ENCODE peak calls at places on chromosome 21, in four cellular contexts. One of them, this sample, is unnamed. For H3K27me3, the result is how much of the 10 kb centered on the place peaks cover.

GRCh38 chr21:18245493-18245967 is 897 bp downstream of the CHODL start:
- DNase-seq in CD4-positive, alpha-beta T cell: no peak
- DNase-seq in left lung: peak
- DNase-seq in right cardiac atrium: peak
- DNase-seq in this sample: no peak

GRCh38 chr21:27301216-27301615 is 334.3 kb upstream of the ADAMTS5 start:
- DNase-seq in CD4-positive, alpha-beta T cell: no peak
- DNase-seq in left lung: no peak
- DNase-seq in right cardiac atrium: no peak
- DNase-seq in this sample: no peak

GRCh38 chr21:25831300-25831699 is 96.5 kb downstream of the GABPA start:
- DNase-seq in CD4-positive, alpha-beta T cell: no peak
- DNase-seq in left lung: no peak
- DNase-seq in right cardiac atrium: no peak
- DNase-seq in this sample: no peak

GRCh38 chr21:27077501-27077900 is 110.6 kb upstream of the ADAMTS5 start:
- DNase-seq in CD4-positive, alpha-beta T cell: no peak
- DNase-seq in left lung: no peak
- DNase-seq in right cardiac atrium: no peak
- DNase-seq in this sample: no peak

GRCh38 chr21:23687154-23687553 is 1920.1 kb downstream of the MRPL39 start:
- DNase-seq in CD4-positive, alpha-beta T cell: no peak
- DNase-seq in left lung: no peak
- DNase-seq in right cardiac atrium: no peak
- DNase-seq in this sample: no peak

GRCh38 chr21:44366586-44367211 is 13.3 kb downstream of the TRPM2 start:
- DNase-seq in CD4-positive, alpha-beta T cell: no peak
- DNase-seq in left lung: peak
- DNase-seq in right cardiac atrium: peak
- DNase-seq in this sample: no peak

GRCh38 chr21:43639470-43640178 is 19.7 kb downstream of the HSF2BP start:
- DNase-seq in CD4-positive, alpha-beta T cell: no peak
- DNase-seq in left lung: no peak
- DNase-seq in right cardiac atrium: no peak
- DNase-seq in this sample: no peak

GRCh38 chr21:27569091-27569490 is 602.2 kb upstream of the ADAMTS5 start:
- DNase-seq in CD4-positive, alpha-beta T cell: no peak
- DNase-seq in left lung: no peak
- DNase-seq in right cardiac atrium: no peak
- DNase-seq in this sample: no peak

GRCh38 chr21:31284797-31285397 is 59.2 kb downstream of the TIAM1 start:
- DNase-seq in CD4-positive, alpha-beta T cell: no peak
- DNase-seq in left lung: no peak
- DNase-seq in right cardiac atrium: no peak
- DNase-seq in this sample: no peak

GRCh38 chr21:40845621-40846020 is 1.3 kb downstream of the DSCAM start:
- DNase-seq in CD4-positive, alpha-beta T cell: no peak
- DNase-seq in left lung: no peak
- DNase-seq in right cardiac atrium: no peak
- DNase-seq in this sample: no peak

GRCh38 chr21:32728455-32729237 is 833 bp upstream of the SYNJ1 start:
- DNase-seq in CD4-positive, alpha-beta T cell: no peak
- DNase-seq in left lung: no peak
- DNase-seq in right cardiac atrium: no peak
- DNase-seq in this sample: no peak
- H3K27ac ChIP-seq in CD4-positive, alpha-beta T cell: peak
- H3K27ac ChIP-seq in left lung: peak
- H3K27ac ChIP-seq in right cardiac atrium: peak
- H3K27ac ChIP-seq in this sample: peak

DNA sequence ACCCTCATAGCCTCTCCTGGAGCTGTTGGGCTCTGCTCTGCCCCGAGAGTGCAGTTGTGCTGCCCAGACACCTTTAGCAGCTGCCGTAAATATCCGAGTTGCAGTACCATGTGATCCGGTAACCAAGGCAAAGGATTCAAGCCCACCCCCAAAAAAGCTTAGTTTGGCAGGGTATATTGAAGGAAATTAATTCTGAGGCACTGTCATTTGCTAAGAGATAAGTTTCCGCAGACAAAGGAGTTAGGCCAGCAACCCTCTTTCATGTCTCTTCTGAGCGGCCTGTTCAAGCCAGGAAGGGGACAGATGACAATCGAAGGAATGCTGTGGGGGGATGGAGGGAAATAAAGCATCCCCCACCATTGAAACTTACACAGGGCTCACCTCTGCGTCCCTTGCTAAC is 43.4 kb upstream of the HMGN1 start:
- DNase-seq in CD4-positive, alpha-beta T cell: no peak
- DNase-seq in left lung: no peak
- DNase-seq in right cardiac atrium: no peak
- DNase-seq in this sample: no peak
- H3K27me3 ChIP-seq in CD4-positive, alpha-beta T cell: under half
- H3K27me3 ChIP-seq in left lung: under half
- H3K27me3 ChIP-seq in right cardiac atrium: under half
- H3K27me3 ChIP-seq in this sample: under half

DNA sequence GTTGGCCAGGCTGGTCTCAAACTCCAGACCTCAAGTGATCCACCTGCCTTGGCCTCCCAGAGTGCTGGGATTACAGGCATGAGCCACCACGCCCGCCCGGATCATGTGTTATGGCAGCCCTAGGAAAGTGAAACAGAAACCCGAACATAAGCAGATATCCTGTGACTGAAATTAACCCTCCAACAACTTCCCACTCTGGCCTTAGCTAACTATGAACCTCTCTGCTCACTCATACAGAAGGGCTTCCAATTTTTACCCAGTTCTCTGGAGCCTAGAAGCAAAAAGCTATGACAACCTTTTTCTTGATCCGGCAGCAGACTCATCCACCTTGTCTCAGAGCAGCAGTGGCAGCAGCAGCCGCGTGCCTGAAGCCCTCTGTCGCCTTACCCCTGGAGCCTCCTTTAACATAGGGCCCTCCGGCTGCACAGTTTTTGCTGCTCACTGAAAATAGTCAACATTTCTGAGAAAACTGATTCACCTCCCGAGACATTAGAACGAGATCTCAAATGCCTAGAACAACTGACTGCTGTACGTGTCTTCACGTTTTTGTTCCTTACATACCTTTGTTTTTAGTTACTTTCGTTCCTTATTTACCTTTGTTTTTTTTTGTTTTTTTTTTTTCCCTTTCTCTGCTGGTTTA is 9.3 kb downstream of the CBR1 start:
- DNase-seq in CD4-positive, alpha-beta T cell: peak
- DNase-seq in left lung: no peak
- DNase-seq in right cardiac atrium: no peak
- DNase-seq in this sample: no peak
- H3K27ac ChIP-seq in CD4-positive, alpha-beta T cell: no peak
- H3K27ac ChIP-seq in left lung: no peak
- H3K27ac ChIP-seq in right cardiac atrium: no peak
- H3K27ac ChIP-seq in this sample: no peak

GRCh38 chr21:29684106-29684505 is 255.7 kb downstream of the GRIK1 start:
- DNase-seq in CD4-positive, alpha-beta T cell: no peak
- DNase-seq in left lung: no peak
- DNase-seq in right cardiac atrium: no peak
- DNase-seq in this sample: no peak
- H3K27me3 ChIP-seq in CD4-positive, alpha-beta T cell: under half
- H3K27me3 ChIP-seq in left lung: under half
- H3K27me3 ChIP-seq in right cardiac atrium: under half
- H3K27me3 ChIP-seq in this sample: under half

GRCh38 chr21:36864974-36865373 is 101.5 kb downstream of the HLCS start:
- DNase-seq in CD4-positive, alpha-beta T cell: no peak
- DNase-seq in left lung: no peak
- DNase-seq in right cardiac atrium: no peak
- DNase-seq in this sample: no peak

GRCh38 chr21:36861595-36861883 is 104.9 kb downstream of the HLCS start:
- DNase-seq in CD4-positive, alpha-beta T cell: no peak
- DNase-seq in left lung: no peak
- DNase-seq in right cardiac atrium: no peak
- DNase-seq in this sample: no peak

GRCh38 chr21:36860736-36861594 is 105.5 kb downstream of the HLCS start:
- DNase-seq in CD4-positive, alpha-beta T cell: no peak
- DNase-seq in left lung: no peak
- DNase-seq in right cardiac atrium: no peak
- DNase-seq in this sample: no peak

GRCh38 chr21:36861924-36862323 is 104.5 kb downstream of the HLCS start:
- DNase-seq in CD4-positive, alpha-beta T cell: no peak
- DNase-seq in left lung: no peak
- DNase-seq in right cardiac atrium: no peak
- DNase-seq in this sample: no peak

DNA sequence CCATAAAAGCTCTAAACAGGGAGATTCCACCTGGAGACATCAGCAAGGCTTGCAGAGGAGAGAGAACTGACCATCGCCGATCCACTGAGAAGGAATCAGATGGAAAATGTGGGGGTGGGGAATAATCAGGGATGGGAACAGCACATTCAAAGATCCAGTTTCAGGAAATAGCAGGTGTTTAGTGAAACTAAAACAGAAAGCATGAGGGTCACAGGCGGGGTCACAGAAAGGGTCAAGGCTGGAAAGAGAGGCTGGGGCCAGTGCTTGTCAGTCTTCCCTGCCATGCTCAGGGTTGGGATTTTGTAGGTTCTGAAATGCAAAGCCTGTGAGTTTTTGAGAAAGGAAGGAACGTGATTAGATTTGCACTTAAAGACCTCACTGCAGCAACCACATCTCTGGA is 103.2 kb downstream of the HLCS start:
- DNase-seq in CD4-positive, alpha-beta T cell: no peak
- DNase-seq in left lung: no peak
- DNase-seq in right cardiac atrium: no peak
- DNase-seq in this sample: no peak
- H3K27ac ChIP-seq in CD4-positive, alpha-beta T cell: no peak
- H3K27ac ChIP-seq in left lung: no peak
- H3K27ac ChIP-seq in right cardiac atrium: no peak
- H3K27ac ChIP-seq in this sample: no peak

DNA sequence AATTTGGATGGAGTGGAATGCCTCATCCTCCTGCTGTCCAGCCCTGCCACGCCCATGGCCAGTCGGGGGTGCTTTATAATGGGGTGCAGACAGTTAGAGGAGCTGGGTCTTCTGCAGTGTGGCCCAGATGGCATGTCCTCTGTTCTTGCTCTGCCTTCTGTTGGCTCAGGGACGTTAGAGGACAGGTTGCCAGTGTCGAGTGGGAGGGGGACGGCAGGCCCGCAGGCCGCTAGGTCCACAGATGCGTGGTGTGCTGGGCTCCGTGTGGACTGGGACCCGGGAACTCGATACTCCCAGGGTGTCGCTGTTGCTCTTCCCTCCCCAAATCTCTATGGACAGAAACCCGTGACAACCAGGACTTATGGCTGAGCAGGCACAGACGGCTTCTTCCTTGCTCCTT is 33.3 kb downstream of the SIM2 start:
- DNase-seq in CD4-positive, alpha-beta T cell: no peak
- DNase-seq in left lung: no peak
- DNase-seq in right cardiac atrium: no peak
- DNase-seq in this sample: no peak
- H3K27me3 ChIP-seq in CD4-positive, alpha-beta T cell: under half
- H3K27me3 ChIP-seq in left lung: half or more
- H3K27me3 ChIP-seq in right cardiac atrium: under half
- H3K27me3 ChIP-seq in this sample: half or more

GRCh38 chr21:45383615-45384201 is 21.3 kb upstream of the COL18A1 start:
- DNase-seq in CD4-positive, alpha-beta T cell: no peak
- DNase-seq in left lung: peak
- DNase-seq in right cardiac atrium: peak
- DNase-seq in this sample: no peak

GRCh38 chr21:45386336-45386727 is 18.6 kb upstream of the COL18A1 start:
- DNase-seq in CD4-positive, alpha-beta T cell: no peak
- DNase-seq in left lung: peak
- DNase-seq in right cardiac atrium: peak
- DNase-seq in this sample: no peak

GRCh38 chr21:45384656-45385548 is 20.1 kb upstream of the COL18A1 start:
- DNase-seq in CD4-positive, alpha-beta T cell: no peak
- DNase-seq in left lung: peak
- DNase-seq in right cardiac atrium: peak
- DNase-seq in this sample: no peak

GRCh38 chr21:45386728-45387371 is 18.1 kb upstream of the COL18A1 start:
- DNase-seq in CD4-positive, alpha-beta T cell: no peak
- DNase-seq in left lung: peak
- DNase-seq in right cardiac atrium: peak
- DNase-seq in this sample: peak

GRCh38 chr21:45385549-45386050 is 19.4 kb upstream of the COL18A1 start:
- DNase-seq in CD4-positive, alpha-beta T cell: no peak
- DNase-seq in left lung: peak
- DNase-seq in right cardiac atrium: peak
- DNase-seq in this sample: no peak
- H3K27ac ChIP-seq in CD4-positive, alpha-beta T cell: no peak
- H3K27ac ChIP-seq in left lung: no peak
- H3K27ac ChIP-seq in right cardiac atrium: no peak
- H3K27ac ChIP-seq in this sample: no peak

GRCh38 chr21:42298237-42298636 is 17.0 kb downstream of the TFF3 start:
- DNase-seq in CD4-positive, alpha-beta T cell: no peak
- DNase-seq in left lung: no peak
- DNase-seq in right cardiac atrium: no peak
- DNase-seq in this sample: no peak

GRCh38 chr21:42300956-42301355 is 14.3 kb downstream of the TFF3 start:
- DNase-seq in CD4-positive, alpha-beta T cell: no peak
- DNase-seq in left lung: peak
- DNase-seq in right cardiac atrium: no peak
- DNase-seq in this sample: no peak

GRCh38 chr21:42298657-42299056 is 16.6 kb downstream of the TFF3 start:
- DNase-seq in CD4-positive, alpha-beta T cell: no peak
- DNase-seq in left lung: no peak
- DNase-seq in right cardiac atrium: no peak
- DNase-seq in this sample: no peak

GRCh38 chr21:42300045-42300583 is 15.1 kb downstream of the TFF3 start:
- DNase-seq in CD4-positive, alpha-beta T cell: no peak
- DNase-seq in left lung: no peak
- DNase-seq in right cardiac atrium: no peak
- DNase-seq in this sample: no peak

GRCh38 chr21:42299324-42300044 is 15.7 kb downstream of the TFF3 start:
- DNase-seq in CD4-positive, alpha-beta T cell: no peak
- DNase-seq in left lung: peak
- DNase-seq in right cardiac atrium: peak
- DNase-seq in this sample: peak
- H3K27me3 ChIP-seq in CD4-positive, alpha-beta T cell: under half
- H3K27me3 ChIP-seq in left lung: under half
- H3K27me3 ChIP-seq in right cardiac atrium: under half
- H3K27me3 ChIP-seq in this sample: under half

GRCh38 chr21:35020902-35021301 is 28.2 kb downstream of the RUNX1 start:
- DNase-seq in CD4-positive, alpha-beta T cell: no peak
- DNase-seq in left lung: no peak
- DNase-seq in right cardiac atrium: no peak
- DNase-seq in this sample: no peak

GRCh38 chr21:35019631-35020032 is 29.5 kb downstream of the RUNX1 start:
- DNase-seq in CD4-positive, alpha-beta T cell: no peak
- DNase-seq in left lung: no peak
- DNase-seq in right cardiac atrium: no peak
- DNase-seq in this sample: no peak

GRCh38 chr21:35020446-35020845 is 28.7 kb downstream of the RUNX1 start:
- DNase-seq in CD4-positive, alpha-beta T cell: no peak
- DNase-seq in left lung: no peak
- DNase-seq in right cardiac atrium: no peak
- DNase-seq in this sample: no peak

GRCh38 chr21:35023396-35024070 is 25.6 kb downstream of the RUNX1 start:
- DNase-seq in CD4-positive, alpha-beta T cell: no peak
- DNase-seq in left lung: no peak
- DNase-seq in right cardiac atrium: no peak
- DNase-seq in this sample: no peak

GRCh38 chr21:35021546-35021945 is 27.6 kb downstream of the RUNX1 start:
- DNase-seq in CD4-positive, alpha-beta T cell: no peak
- DNase-seq in left lung: no peak
- DNase-seq in right cardiac atrium: no peak
- DNase-seq in this sample: no peak
- H3K27ac ChIP-seq in CD4-positive, alpha-beta T cell: no peak
- H3K27ac ChIP-seq in left lung: no peak
- H3K27ac ChIP-seq in right cardiac atrium: no peak
- H3K27ac ChIP-seq in this sample: no peak

GRCh38 chr21:42423685-42424084 is 20.0 kb downstream of the UBASH3A start:
- DNase-seq in CD4-positive, alpha-beta T cell: no peak
- DNase-seq in left lung: no peak
- DNase-seq in right cardiac atrium: no peak
- DNase-seq in this sample: no peak
- H3K27me3 ChIP-seq in CD4-positive, alpha-beta T cell: under half
- H3K27me3 ChIP-seq in left lung: under half
- H3K27me3 ChIP-seq in right cardiac atrium: under half
- H3K27me3 ChIP-seq in this sample: under half

This sample was measured in breast epithelium.